ENCODE peak calls at places on chromosomes 5 and 9, in five cellular contexts. One of them, this sample, is unnamed.

GRCh38 chr9:27150758-27151431 is 41.9 kb downstream of the TEK start:
- DNase-seq in DND-41: no peak
- DNase-seq in GM06990: no peak
- DNase-seq in NCI-H1092 treated with DMSO at 0.1 percent for 48 hours: no peak
- DNase-seq in T-helper 17 cell: no peak
- DNase-seq in this sample: no peak

GRCh38 chr9:132894343-132894742 is 15.6 kb downstream of the SPACA9 start:
- DNase-seq in DND-41: no peak
- DNase-seq in GM06990: no peak
- DNase-seq in NCI-H1092 treated with DMSO at 0.1 percent for 48 hours: no peak
- DNase-seq in T-helper 17 cell: no peak
- DNase-seq in this sample: no peak

GRCh38 chr5:136311999-136312398 is 53.3 kb downstream of the TRPC7 start:
- DNase-seq in DND-41: no peak
- DNase-seq in GM06990: no peak
- DNase-seq in NCI-H1092 treated with DMSO at 0.1 percent for 48 hours: no peak
- DNase-seq in T-helper 17 cell: no peak
- DNase-seq in this sample: no peak

GRCh38 chr5:178382689-178383276 is 150.2 kb upstream of the PHYKPL start:
- DNase-seq in DND-41: peak
- DNase-seq in GM06990: no peak
- DNase-seq in NCI-H1092 treated with DMSO at 0.1 percent for 48 hours: no peak
- DNase-seq in T-helper 17 cell: no peak
- DNase-seq in this sample: no peak

GRCh38 chr5:72280655-72281069 is 39.4 kb downstream of the MRPS27 start:
- DNase-seq in DND-41: no peak
- DNase-seq in GM06990: no peak
- DNase-seq in NCI-H1092 treated with DMSO at 0.1 percent for 48 hours: no peak
- DNase-seq in T-helper 17 cell: no peak
- DNase-seq in this sample: peak

GRCh38 chr9:131503626-131504465 is 1.1 kb downstream of the POMT1 start:
- DNase-seq in DND-41: peak
- DNase-seq in GM06990: peak
- DNase-seq in NCI-H1092 treated with DMSO at 0.1 percent for 48 hours: no peak
- DNase-seq in T-helper 17 cell: peak
- DNase-seq in this sample: peak

GRCh38 chr9:33263131-33263935 is 1.2 kb downstream of the BAG1 start:
- DNase-seq in DND-41: no peak
- DNase-seq in GM06990: no peak
- DNase-seq in NCI-H1092 treated with DMSO at 0.1 percent for 48 hours: peak
- DNase-seq in T-helper 17 cell: no peak
- DNase-seq in this sample: peak

GRCh38 chr9:6938447-6938846 is 180.7 kb downstream of the KDM4C start:
- DNase-seq in DND-41: no peak
- DNase-seq in GM06990: no peak
- DNase-seq in NCI-H1092 treated with DMSO at 0.1 percent for 48 hours: no peak
- DNase-seq in T-helper 17 cell: no peak
- DNase-seq in this sample: peak

GRCh38 chr5:151151263-151151660 is 6.3 kb downstream of the ANXA6 start:
- DNase-seq in DND-41: peak
- DNase-seq in GM06990: no peak
- DNase-seq in NCI-H1092 treated with DMSO at 0.1 percent for 48 hours: no peak
- DNase-seq in T-helper 17 cell: no peak
- DNase-seq in this sample: no peak

GRCh38 chr5:18072600-18072999 is 438.3 kb downstream of the TAF11L14 start:
- DNase-seq in DND-41: no peak
- DNase-seq in GM06990: no peak
- DNase-seq in NCI-H1092 treated with DMSO at 0.1 percent for 48 hours: no peak
- DNase-seq in T-helper 17 cell: no peak
- DNase-seq in this sample: no peak

GRCh38 chr9:5879419-5880181 is 11.1 kb upstream of the MLANA start:
- DNase-seq in DND-41: no peak
- DNase-seq in GM06990: no peak
- DNase-seq in NCI-H1092 treated with DMSO at 0.1 percent for 48 hours: no peak
- DNase-seq in T-helper 17 cell: no peak
- DNase-seq in this sample: peak

GRCh38 chr5:125657936-125658335 is 765.3 kb upstream of the GRAMD2B start:
- DNase-seq in DND-41: no peak
- DNase-seq in GM06990: no peak
- DNase-seq in NCI-H1092 treated with DMSO at 0.1 percent for 48 hours: no peak
- DNase-seq in T-helper 17 cell: no peak
- DNase-seq in this sample: peak

GRCh38 chr9:111013707-111014106 is 24.6 kb downstream of the LPAR1 start:
- DNase-seq in DND-41: no peak
- DNase-seq in GM06990: no peak
- DNase-seq in NCI-H1092 treated with DMSO at 0.1 percent for 48 hours: no peak
- DNase-seq in T-helper 17 cell: no peak
- DNase-seq in this sample: no peak

GRCh38 chr9:127149463-127150390 is 27.3 kb upstream of the ANGPTL2 start:
- DNase-seq in DND-41: no peak
- DNase-seq in GM06990: no peak
- DNase-seq in NCI-H1092 treated with DMSO at 0.1 percent for 48 hours: no peak
- DNase-seq in T-helper 17 cell: no peak
- DNase-seq in this sample: no peak

This sample was measured in NCI-H69.